ENCODE peak calls at places on chromosomes 5 and 9, in seven cellular contexts. D, O, M, S, Y, G and A are unnamed samples. For H3K4me1, the result is how much of the 10 kb centered on the place peaks cover.

GRCh38 chr5:10145922-10146321 is 103.8 kb downstream of the ATPSCKMT start:
- DNase-seq in O (no peak), Y (no peak), G (peak), D (no peak), M (peak), S (peak), A (peak)

GRCh38 chr9:134564431-134565170 is 77.0 kb upstream of the COL5A1 start:
- DNase-seq in D (peak), M (peak), O (no peak), G (no peak), S (peak), Y (no peak), A (no peak)

GRCh38 chr9:113139225-113139829 is 11.5 kb upstream of the SLC31A2 start:
- DNase-seq in S (no peak), G (no peak), M (no peak), Y (no peak), D (no peak), O (no peak), A (no peak)

GRCh38 chr5:36614657-36615308 is 8.4 kb downstream of the SLC1A3 start:
- DNase-seq in D (no peak), S (no peak), M (no peak), Y (no peak), O (no peak), G (peak), A (no peak)

GRCh38 chr5:150303070-150303595 is 428 bp upstream of the ARSI start:
- DNase-seq in G (no peak), S (no peak), M (peak), Y (peak), O (no peak), D (no peak), A (peak)

GRCh38 chr9:88342246-88342645 is 46.0 kb upstream of the SPIN1 start:
- DNase-seq in M (peak), S (peak), O (no peak), D (no peak), Y (no peak), G (no peak), A (no peak)

GRCh38 chr5:34511915-34512314 is 144.2 kb upstream of the RAI14 start:
- DNase-seq in O (no peak), Y (peak), D (no peak), S (peak), G (no peak), M (no peak), A (peak)

GRCh38 chr5:126676195-126676624 is 75.5 kb downstream of the PHAX start:
- DNase-seq in D (peak), G (peak), O (peak), Y (peak), S (peak), M (peak), A (peak)

GRCh38 chr5:77635073-77635472 is 3.4 kb downstream of the OTP start:
- DNase-seq in O (no peak), G (no peak), S (no peak), D (no peak), M (no peak), Y (no peak), A (no peak)

GRCh38 chr5:179841621-179842020 is 17.0 kb downstream of the MRNIP start:
- DNase-seq in D (no peak), M (no peak), Y (no peak), S (no peak), O (no peak), G (no peak), A (no peak)

GRCh38 chr5:124402144-124402581 is 344.3 kb downstream of the ZNF608 start:
- DNase-seq in Y (no peak), O (no peak), G (no peak), M (peak), D (no peak), S (peak), A (peak)

GRCh38 chr9:114613087-114613486 is 2.0 kb downstream of the TMEM268 start:
- DNase-seq in G (no peak), Y (no peak), M (no peak), D (no peak), O (no peak), S (no peak), A (peak)

GRCh38 chr5:168109441-168109840 is 182.0 kb upstream of the WWC1 start:
- DNase-seq in D (no peak), O (no peak), G (no peak), M (no peak), Y (no peak), S (no peak), A (no peak)

GRCh38 chr5:159951387-159951786 is 35.1 kb downstream of the ADRA1B start:
- DNase-seq in M (peak), G (peak), O (no peak), S (peak), Y (peak), D (peak), A (peak)

GRCh38 chr5:143898381-143898780 is 86.4 kb downstream of the HMHB1 start:
- DNase-seq in O (no peak), G (no peak), D (no peak), Y (no peak), M (no peak), S (no peak), A (no peak)

GRCh38 chr5:133203317-133204305 is 151.8 kb downstream of the HSPA4 start:
- DNase-seq in G (no peak), D (no peak), S (no peak), Y (no peak), O (no peak), M (no peak), A (no peak)

GRCh38 chr5:137186759-137187461 is 312.2 kb downstream of the SPOCK1 start:
- DNase-seq in M (peak), Y (no peak), O (no peak), G (no peak), D (no peak), S (peak), A (no peak)

GRCh38 chr9:11702529-11702928 is 990.7 kb upstream of the TYRP1 start:
- DNase-seq in Y (no peak), M (no peak), D (no peak), O (no peak), G (no peak), S (no peak), A (no peak)

GRCh38 chr9:111287127-111287526 is 42.9 kb downstream of the OR2K2 start:
- DNase-seq in D (no peak), Y (no peak), S (peak), M (peak), G (peak), O (no peak), A (peak)

GRCh38 chr9:122819326-122819725 is 9.1 kb downstream of the PDCL start:
- DNase-seq in D (no peak), S (peak), M (peak), Y (no peak), O (no peak), G (no peak), A (no peak)

GRCh38 chr9:93136011-93136440 is 2.0 kb upstream of the NINJ1 start:
- DNase-seq in Y (no peak), G (no peak), D (no peak), S (peak), M (peak), O (no peak), A (no peak)

GRCh38 chr9:135965124-135965756 is 4.1 kb upstream of the UBAC1 start:
- DNase-seq in O (no peak), Y (no peak), M (no peak), S (no peak), G (no peak), D (no peak), A (no peak)

GRCh38 chr5:165497707-165498106 is 1992.3 kb downstream of the MAT2B start:
- DNase-seq in O (no peak), G (peak), D (no peak), M (peak), S (no peak), Y (peak), A (peak)

GRCh38 chr9:102362463-102363138 is 624.2 kb upstream of the GRIN3A start:
- DNase-seq in S (no peak), O (no peak), D (no peak), M (no peak), Y (peak), G (no peak), A (peak)

GRCh38 chr5:95955996-95956899 is 5.4 kb downstream of the ELL2 start:
- DNase-seq in D (no peak), S (no peak), O (no peak), M (no peak), G (no peak), Y (no peak), A (no peak)

GRCh38 chr9:104568868-104569267 is at the start of gene OR13C8:
- DNase-seq in G (no peak), D (no peak), O (no peak), Y (no peak), S (no peak), M (no peak), A (no peak)

GRCh38 chr9:122350577-122351355 is 20.1 kb upstream of the PTGS1 start:
- DNase-seq in G (peak), M (peak), S (peak), D (peak), Y (peak), O (peak), A (peak)

GRCh38 chr9:81108821-81109220 is 580.5 kb downstream of the TLE1 start:
- DNase-seq in M (no peak), O (no peak), Y (no peak), G (no peak), S (no peak), D (no peak), A (no peak)

GRCh38 chr5:129398279-129398678 is 61.8 kb upstream of the ADAMTS19 start:
- DNase-seq in D (no peak), Y (no peak), M (no peak), G (no peak), O (no peak), S (no peak), A (no peak)

DNA sequence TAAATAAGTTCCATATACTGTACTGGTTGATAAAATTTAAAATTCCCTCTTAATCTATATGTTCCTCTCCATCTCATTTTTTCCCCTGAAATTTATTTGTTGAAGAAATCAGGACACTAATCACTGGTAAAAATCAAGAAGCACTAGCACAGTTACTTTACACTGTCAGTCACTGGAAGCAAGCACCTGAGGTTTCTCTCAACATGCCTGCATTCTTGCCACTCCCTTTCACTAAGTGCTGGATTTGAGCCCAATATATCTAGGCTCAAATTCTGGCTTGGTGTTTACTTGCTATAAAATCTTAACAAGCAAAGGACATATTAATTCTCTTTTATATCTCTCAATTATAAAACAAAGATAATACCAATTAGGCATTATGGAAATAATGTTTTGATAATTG is 58.7 kb downstream of the DIAPH1 start:
- DNase-seq in S (no peak), D (no peak), G (no peak), M (no peak), O (no peak), Y (no peak), A (peak)
- H3K4me2 ChIP-seq in S (no peak), D (peak), G (no peak), M (no peak), O (no peak), Y (peak), A (no peak)

DNA sequence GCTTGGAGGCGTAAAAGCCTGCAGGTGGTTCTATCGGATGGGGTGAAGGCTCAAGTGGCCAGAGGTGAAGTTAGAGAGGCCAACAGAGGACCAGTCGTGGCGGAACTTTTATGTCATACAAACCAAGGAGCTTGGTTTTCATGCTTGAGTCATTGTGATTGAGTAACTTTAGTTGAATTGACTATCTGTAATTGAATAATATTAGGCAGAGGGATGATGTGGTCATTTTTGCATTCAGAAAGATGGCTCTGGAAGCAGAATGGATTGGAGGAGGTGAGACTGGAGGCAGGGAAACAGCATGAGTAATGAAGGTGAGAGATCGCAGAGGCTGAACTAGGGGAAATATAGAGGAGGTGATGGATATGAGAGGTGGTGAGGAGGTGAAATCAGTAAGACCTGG is 7.1 kb upstream of the SPINK4 start:
- DNase-seq in O (no peak), S (no peak), D (no peak), Y (no peak), G (no peak), M (no peak), A (no peak)
- H3K4me1 ChIP-seq in O (under half), S (under half), D (under half), Y (under half), G (under half), M (under half), A (under half)

DNA sequence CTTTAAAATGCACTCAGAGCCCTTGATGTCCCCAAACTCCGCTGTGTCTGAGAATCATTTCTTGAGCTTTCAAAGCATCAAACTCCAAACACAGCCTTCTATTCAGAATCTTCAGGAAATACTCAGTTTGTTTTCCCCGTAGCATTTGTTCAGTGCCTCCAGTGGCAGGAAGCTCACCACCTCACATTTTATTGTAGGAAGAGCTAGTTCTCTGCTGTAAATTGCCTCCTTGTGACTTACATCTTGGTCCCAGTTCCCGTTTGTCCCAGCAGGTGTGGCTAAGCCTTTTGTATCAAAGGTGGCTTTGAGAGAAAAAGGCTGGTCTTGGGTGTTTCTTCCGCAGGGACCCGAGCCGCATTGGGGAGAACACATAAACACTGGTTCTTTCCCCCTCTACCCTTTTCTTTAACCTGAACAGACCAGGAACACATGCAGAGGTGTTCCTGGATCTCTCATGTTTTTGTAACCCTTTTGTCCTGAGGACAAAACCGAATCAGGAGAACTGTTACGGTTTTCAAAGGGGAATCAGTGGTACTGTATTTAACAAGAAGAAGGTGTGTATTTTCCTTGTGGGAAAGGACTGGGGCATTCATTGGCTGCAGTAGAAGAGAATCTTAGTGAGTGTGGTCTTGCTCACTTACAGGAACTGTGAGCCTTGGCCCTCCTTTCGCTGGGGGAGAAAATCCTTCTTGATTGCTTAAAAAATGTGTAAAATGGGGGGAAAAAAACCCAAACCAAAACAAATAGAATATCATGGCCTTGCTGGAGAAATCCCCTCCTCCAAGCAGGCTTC is 1.9 kb downstream of the OSMR start:
- DNase-seq in D (no peak), S (peak), O (no peak), M (peak), Y (no peak), G (no peak), A (no peak)
- H4K8ac ChIP-seq in D (no peak), S (peak), O (no peak), M (peak), Y (no peak), G (no peak), A (no peak)

DNA sequence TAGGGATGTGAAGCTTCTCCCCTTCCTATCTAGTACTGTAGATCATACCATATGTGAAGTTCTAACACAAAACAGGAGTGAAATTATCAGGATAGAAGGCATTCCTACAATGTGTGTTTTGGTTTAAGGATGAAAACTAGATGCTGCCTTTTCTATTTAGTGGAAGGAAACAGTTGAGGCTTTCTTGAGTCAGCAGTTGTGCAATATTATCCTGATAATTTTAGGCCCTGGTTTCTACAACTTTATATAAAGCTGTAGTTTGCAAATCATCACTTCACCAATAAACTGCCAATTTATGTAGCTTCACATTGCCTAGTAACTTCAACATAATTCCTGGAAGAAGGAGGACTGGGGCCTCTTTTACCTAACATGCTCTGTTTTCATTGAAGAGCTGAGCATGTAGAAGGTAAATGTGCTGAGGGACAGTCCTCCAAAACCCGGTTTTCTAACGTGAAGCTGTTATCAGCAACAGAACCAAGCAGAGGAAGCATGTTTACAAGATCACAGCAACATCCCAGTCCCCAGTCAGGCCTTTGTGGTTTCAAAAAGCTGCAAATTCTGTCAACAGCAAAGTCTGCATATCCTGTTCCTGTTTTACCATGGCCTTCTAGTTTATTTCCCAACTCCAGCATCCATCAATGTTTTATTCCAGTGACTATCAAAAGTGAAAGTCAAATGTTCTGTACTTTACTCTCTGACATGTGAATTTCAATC is 513.4 kb upstream of the MEF2C start:
- DNase-seq in D (no peak), O (no peak), M (peak), Y (no peak), G (peak), S (peak), A (peak)
- H3K4me2 ChIP-seq in D (no peak), O (no peak), M (peak), Y (no peak), G (no peak), S (no peak), A (no peak)

GRCh38 chr5:142437563-142437962 is 112.7 kb upstream of the SPRY4 start:
- DNase-seq in G (no peak), D (no peak), Y (no peak), S (no peak), O (no peak), M (no peak), A (no peak)
- H3K4me1 ChIP-seq in G (under half), D (under half), Y (under half), S (under half), O (under half), M (under half), A (under half)

DNA sequence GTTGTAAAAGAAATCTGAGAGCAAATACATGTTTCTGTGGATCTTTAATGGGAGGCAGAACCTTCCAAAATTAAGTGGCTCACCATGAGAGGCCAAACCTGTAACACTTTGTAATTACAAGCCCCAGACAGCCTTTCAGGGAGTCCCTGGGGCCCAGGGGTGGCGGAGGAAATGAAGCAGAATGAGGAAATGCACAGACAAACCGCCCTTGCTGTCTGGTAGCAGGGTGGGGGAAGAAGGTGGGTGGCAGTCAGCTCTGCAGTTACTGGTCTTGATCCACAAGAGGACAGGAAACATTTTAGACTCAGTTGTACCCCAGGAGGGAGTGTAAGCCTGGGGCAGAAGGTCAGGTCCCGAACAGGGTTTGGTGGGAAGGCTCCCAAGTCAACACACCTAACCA is 6.5 kb downstream of the ARL14EPL start:
- DNase-seq in O (no peak), Y (no peak), S (no peak), M (no peak), G (no peak), D (no peak), A (no peak)
- H4K8ac ChIP-seq in O (no peak), Y (no peak), S (no peak), M (no peak), G (no peak), D (no peak), A (no peak)

DNA sequence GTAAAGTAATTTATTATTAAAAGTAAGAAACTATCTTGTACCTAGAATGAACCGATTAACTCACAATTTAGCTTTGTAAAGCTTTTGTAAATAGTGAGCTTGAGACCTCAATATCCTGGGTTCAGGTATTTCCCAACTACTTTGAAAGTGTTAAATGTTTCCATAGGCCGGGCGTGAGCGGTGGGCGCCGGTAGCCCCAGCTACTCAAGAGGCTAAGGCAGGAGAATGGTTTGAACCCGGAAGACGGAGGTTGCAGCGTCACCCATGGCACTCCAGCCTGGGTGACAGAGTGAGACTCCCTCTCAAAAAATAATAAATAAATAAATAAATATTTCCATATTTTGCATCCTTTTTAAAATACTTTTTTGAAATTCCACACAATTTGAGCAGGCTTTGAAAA is 1.5 kb upstream of the ANKH start:
- DNase-seq in M (no peak), Y (no peak), D (no peak), O (no peak), G (no peak), S (no peak), A (no peak)
- H3K4me2 ChIP-seq in M (no peak), Y (peak), D (peak), O (no peak), G (no peak), S (no peak), A (no peak)

GRCh38 chr5:173324115-173325001 is 3.9 kb downstream of the STC2 start:
- DNase-seq in D (no peak), G (no peak), S (no peak), Y (no peak), O (no peak), M (peak), A (no peak)
- H3K4me1 ChIP-seq in D (under half), G (under half), S (under half), Y (under half), O (under half), M (under half), A (under half)